ENCODE peak calls at places on chromosomes 2 and 18, in ten cellular contexts. S is transverse colon; T is GDM1; Q is astrocyte of the spinal cord; K is HuH-7; L is iris pigment epithelial cell; N is right atrium auricular region; B is cardiac muscle cell; M is HFFc6; J is CD4-positive, alpha-beta T cell. C is an unnamed sample.

GRCh38 chr2:27379840-27380625 is 501 bp downstream of the ZNF513 start:
- DNase-seq in B (peak), M (peak), J (no peak), L (peak), K (peak), T (no peak), N (peak), Q (peak), S (peak), C (peak)

GRCh38 chr2:8298783-8299182 is 383.1 kb upstream of the ID2 start:
- DNase-seq in S (no peak), T (peak), B (peak), K (no peak), N (peak), L (no peak), J (no peak), M (no peak), Q (no peak), C (no peak)

GRCh38 chr2:13002948-13003347 is 286.2 kb downstream of the TRIB2 start:
- DNase-seq in K (no peak), L (no peak), B (no peak), T (no peak), S (no peak), N (no peak), M (no peak), J (no peak), Q (no peak), C (no peak)

GRCh38 chr18:3481696-3482210 is 31.8 kb downstream of the TGIF1 start:
- DNase-seq in Q (no peak), B (peak), N (no peak), J (no peak), S (peak), T (peak), L (peak), K (peak), M (no peak), C (no peak)

GRCh38 chr2:127683766-127684165 is 8.4 kb upstream of the LIMS2 start:
- DNase-seq in N (peak), L (no peak), K (no peak), T (no peak), S (no peak), M (peak), J (no peak), B (peak), Q (no peak), C (no peak)

GRCh38 chr18:74522635-74523548 is 11.4 kb upstream of the CNDP1 start:
- DNase-seq in L (no peak), M (no peak), J (no peak), S (no peak), B (no peak), T (no peak), K (no peak), N (no peak), Q (no peak), C (no peak)

GRCh38 chr2:39593439-39594393 is 72.0 kb upstream of the TMEM178A start:
- DNase-seq in T (peak), Q (peak), J (no peak), B (peak), S (no peak), M (peak), N (peak), K (peak), L (peak), C (no peak)

GRCh38 chr18:35780937-35781336 is 191.5 kb upstream of the RMP24 start:
- DNase-seq in J (no peak), Q (no peak), B (no peak), M (no peak), T (no peak), K (no peak), N (no peak), L (no peak), S (no peak), C (no peak)

GRCh38 chr2:112480540-112481049 is 1.4 kb upstream of the TTL start:
- DNase-seq in L (no peak), M (no peak), Q (no peak), B (no peak), S (peak), N (no peak), J (no peak), K (peak), T (no peak), C (no peak)

GRCh38 chr2:111624401-111625156 is 259.4 kb downstream of the ANAPC1 start:
- DNase-seq in T (no peak), L (peak), S (no peak), N (no peak), M (peak), K (peak), J (no peak), B (peak), Q (peak), C (no peak)

GRCh38 chr2:15561574-15562344 is 625 bp upstream of the NBAS start:
- DNase-seq in J (peak), B (peak), Q (peak), T (no peak), S (peak), M (peak), K (no peak), L (peak), N (no peak), C (no peak)

C was measured in coronary artery.